ENCODE peak calls at places on chromosomes 12 and 14, in seven cellular contexts. V, N, B, I, X, K and O are unnamed samples. For H3K4me1, the result is how much of the 10 kb centered on the place peaks cover.

GRCh38 chr12:110776410-110776809 is 33.7 kb upstream of the PPP1CC start:
- DNase-seq in X (no peak), V (no peak), I (no peak), N (no peak), B (no peak), K (no peak), O (no peak)

GRCh38 chr14:32078794-32079663 is 1.9 kb downstream of the ARHGAP5 start:
- DNase-seq in V (no peak), B (no peak), K (no peak), N (no peak), X (no peak), I (no peak), O (no peak)

GRCh38 chr14:50766338-50766886 is 64.5 kb downstream of the NIN start:
- DNase-seq in B (no peak), N (no peak), K (no peak), I (no peak), V (no peak), X (no peak), O (no peak)

GRCh38 chr12:18970603-18971002 is 158.9 kb upstream of the PLEKHA5 start:
- DNase-seq in I (no peak), K (no peak), V (no peak), B (no peak), N (no peak), X (no peak), O (no peak)

GRCh38 chr14:104702673-104703072 is 13.3 kb downstream of the INF2 start:
- DNase-seq in B (no peak), I (no peak), X (no peak), V (no peak), N (no peak), K (no peak), O (no peak)

GRCh38 chr12:26787125-26787495 is 45.9 kb downstream of the ITPR2 start:
- DNase-seq in X (no peak), K (no peak), V (no peak), B (no peak), I (no peak), N (no peak), O (no peak)

GRCh38 chr12:70883855-70884254 is 36.7 kb downstream of the PTPRR start:
- DNase-seq in B (no peak), I (no peak), X (no peak), V (no peak), N (no peak), K (no peak), O (no peak)

GRCh38 chr14:44204061-44204815 is 302.8 kb downstream of the FSCB start:
- DNase-seq in I (no peak), X (no peak), B (no peak), V (no peak), K (no peak), N (no peak), O (peak)

GRCh38 chr12:107411792-107412535 is 273.6 kb upstream of the PWP1 start:
- DNase-seq in N (no peak), K (no peak), V (no peak), B (no peak), I (no peak), X (no peak), O (no peak)

GRCh38 chr12:101838628-101839323 is 8.0 kb upstream of the GNPTAB start:
- DNase-seq in X (no peak), V (no peak), K (no peak), I (no peak), B (peak), N (no peak), O (no peak)

GRCh38 chr12:3768911-3769447 is 16.1 kb upstream of the CRACR2A start:
- DNase-seq in X (no peak), I (no peak), K (no peak), V (no peak), N (no peak), B (no peak), O (no peak)

GRCh38 chr12:4379410-4379809 is at the start of gene FGF23:
- DNase-seq in B (no peak), N (no peak), X (no peak), K (no peak), I (no peak), V (peak), O (peak)

GRCh38 chr12:70733385-70733784 is 96.2 kb upstream of the PTPRB start:
- DNase-seq in B (peak), I (no peak), K (no peak), V (peak), X (no peak), N (no peak), O (peak)

GRCh38 chr12:131547560-131547959 is 163.3 kb upstream of the SFSWAP start:
- DNase-seq in B (no peak), V (no peak), X (no peak), K (no peak), I (no peak), N (no peak), O (no peak)

GRCh38 chr12:123149828-123150272 is 1.0 kb downstream of the PITPNM2 start:
- DNase-seq in B (no peak), K (no peak), I (no peak), V (no peak), X (no peak), N (no peak), O (no peak)

GRCh38 chr14:74085047-74085637 is 386 bp downstream of the LIN52 start:
- DNase-seq in B (no peak), X (no peak), N (no peak), I (peak), K (no peak), V (no peak), O (peak)

GRCh38 chr12:13039557-13039956 is 4.6 kb upstream of the FAM234B start:
- DNase-seq in N (no peak), X (no peak), I (no peak), V (no peak), K (no peak), B (no peak), O (no peak)

GRCh38 chr12:6367065-6367968 is 8.0 kb downstream of the SCNN1A start:
- DNase-seq in K (no peak), B (peak), N (peak), I (no peak), V (no peak), X (no peak), O (no peak)

GRCh38 chr12:80472912-80473500 is 29.0 kb downstream of the PTPRQ start:
- DNase-seq in N (no peak), K (no peak), V (peak), B (no peak), X (no peak), I (no peak), O (peak)

DNA sequence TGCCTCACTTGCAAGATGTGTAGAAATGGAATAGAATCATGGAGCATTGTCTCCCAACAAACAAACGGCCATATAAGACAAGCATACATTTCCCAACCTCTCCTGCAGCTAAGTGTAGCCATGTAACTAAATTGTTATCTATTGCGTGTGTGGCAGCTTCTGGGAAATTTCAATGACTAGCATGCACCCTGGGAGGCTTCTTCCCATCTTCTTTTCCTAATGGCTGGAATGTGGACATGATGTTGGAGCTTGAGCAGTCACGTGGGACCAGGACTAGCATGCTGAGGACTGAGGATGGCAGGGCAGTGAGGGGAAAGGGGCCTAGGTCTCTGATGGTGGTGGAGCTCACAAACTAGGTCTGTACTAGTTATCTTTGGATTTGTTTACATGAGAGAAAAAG is 21.7 kb upstream of the CTDSP2 start:
- DNase-seq in V (no peak), N (no peak), I (no peak), K (no peak), X (no peak), B (no peak), O (no peak)
- H3K4me1 ChIP-seq in V (under half), N (under half), I (under half), K (under half), X (under half), B (under half), O (under half)

GRCh38 chr14:94079891-94080605 is 954 bp downstream of the DDX24 start:
- DNase-seq in V (no peak), B (peak), N (no peak), K (no peak), I (no peak), X (no peak), O (no peak)

GRCh38 chr14:94075008-94075407 is 6.0 kb downstream of the DDX24 start:
- DNase-seq in X (no peak), I (no peak), B (no peak), V (no peak), K (no peak), N (no peak), O (no peak)

GRCh38 chr14:94074534-94074933 is 6.5 kb downstream of the DDX24 start:
- DNase-seq in K (no peak), X (no peak), I (no peak), N (no peak), V (no peak), B (no peak), O (no peak)

GRCh38 chr14:94077823-94078222 is 3.2 kb downstream of the DDX24 start:
- DNase-seq in X (no peak), K (no peak), I (no peak), N (no peak), B (no peak), V (no peak), O (no peak)

DNA sequence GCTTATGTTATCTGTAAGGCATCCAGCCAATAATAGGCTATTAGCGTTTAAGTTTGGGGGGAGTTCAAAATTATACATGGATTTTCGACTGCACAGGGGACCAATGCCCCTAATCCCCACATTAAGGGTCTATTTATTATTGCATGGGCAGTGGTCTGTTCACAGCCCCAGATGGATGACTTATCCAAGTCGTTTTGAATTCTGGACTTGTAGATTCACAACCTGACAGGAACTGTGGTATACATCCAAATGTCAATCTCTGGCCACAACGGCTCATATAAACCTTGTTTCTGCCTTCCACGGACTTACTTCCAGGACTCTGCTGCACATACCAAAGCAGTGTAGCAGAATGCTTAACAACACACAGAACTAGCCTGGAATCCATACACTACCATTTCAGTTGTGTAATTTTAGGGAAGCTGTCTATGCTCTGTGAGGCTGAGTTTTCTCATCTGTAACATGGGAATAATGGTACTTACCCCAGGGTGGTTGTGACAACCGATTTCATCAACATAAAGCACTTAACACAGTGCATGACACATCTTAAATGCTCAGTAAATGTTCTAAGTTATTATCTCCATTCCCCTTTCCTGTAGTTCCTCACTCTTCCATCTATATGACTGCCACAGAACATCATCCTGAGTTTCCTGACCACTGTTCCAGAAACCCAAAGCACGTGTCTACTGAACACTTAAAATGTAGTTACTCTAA is 3.7 kb downstream of the DDX24 start:
- DNase-seq in I (no peak), X (no peak), N (no peak), V (no peak), B (no peak), K (no peak), O (no peak)
- H3K4me3 ChIP-seq in I (peak), X (peak), N (peak), V (no peak), B (peak), K (peak), O (no peak)

DNA sequence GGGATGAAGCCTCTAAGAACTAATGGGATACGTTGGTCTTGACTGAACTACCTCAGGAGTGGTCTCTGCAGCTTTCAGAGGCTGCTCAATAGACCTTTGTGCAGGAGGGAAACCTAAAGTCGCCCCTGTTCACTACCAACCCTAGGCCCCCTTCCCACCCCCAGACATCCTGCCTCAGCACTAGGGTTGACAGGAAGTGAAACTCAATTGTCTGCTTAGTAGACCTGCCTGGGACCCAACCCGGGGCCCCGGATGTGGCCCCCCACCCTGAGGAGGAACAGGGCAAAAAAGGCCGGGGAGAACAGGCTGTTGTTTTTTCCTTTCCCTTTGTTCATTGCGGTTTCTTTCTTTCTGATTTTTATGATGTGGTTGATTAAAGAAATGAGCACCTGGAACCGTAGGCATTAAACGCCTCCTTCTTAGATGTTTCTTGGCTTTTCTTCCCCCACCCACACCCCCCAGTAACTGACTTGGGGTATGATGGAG is 1.6 kb upstream of the DGKA start:
- DNase-seq in V (no peak), K (peak), X (no peak), I (no peak), N (peak), B (peak), O (no peak)
- H3K4me1 ChIP-seq in V (half or more), K (under half), X (under half), I (under half), N (half or more), B (half or more), O (under half)

GRCh38 chr12:109056891-109057290 is 4.5 kb downstream of the USP30 start:
- DNase-seq in X (no peak), B (no peak), N (no peak), K (no peak), I (no peak), V (no peak), O (no peak)

GRCh38 chr12:109053382-109054123 is 1.2 kb downstream of the USP30 start:
- DNase-seq in I (no peak), V (no peak), X (no peak), B (peak), N (peak), K (no peak), O (no peak)

GRCh38 chr12:109052415-109053323 is at the start of gene USP30:
- DNase-seq in B (peak), X (peak), I (peak), V (peak), N (peak), K (peak), O (peak)

GRCh38 chr12:109052097-109052414 is 320 bp upstream of the USP30 start:
- DNase-seq in X (no peak), K (no peak), I (no peak), N (no peak), V (no peak), B (no peak), O (no peak)

GRCh38 chr12:109054520-109054919 is 2.1 kb downstream of the USP30 start:
- DNase-seq in N (no peak), K (no peak), B (no peak), V (no peak), I (no peak), X (no peak), O (no peak)
- H3K4me3 ChIP-seq in N (no peak), K (no peak), B (peak), V (no peak), I (peak), X (no peak), O (no peak)

DNA sequence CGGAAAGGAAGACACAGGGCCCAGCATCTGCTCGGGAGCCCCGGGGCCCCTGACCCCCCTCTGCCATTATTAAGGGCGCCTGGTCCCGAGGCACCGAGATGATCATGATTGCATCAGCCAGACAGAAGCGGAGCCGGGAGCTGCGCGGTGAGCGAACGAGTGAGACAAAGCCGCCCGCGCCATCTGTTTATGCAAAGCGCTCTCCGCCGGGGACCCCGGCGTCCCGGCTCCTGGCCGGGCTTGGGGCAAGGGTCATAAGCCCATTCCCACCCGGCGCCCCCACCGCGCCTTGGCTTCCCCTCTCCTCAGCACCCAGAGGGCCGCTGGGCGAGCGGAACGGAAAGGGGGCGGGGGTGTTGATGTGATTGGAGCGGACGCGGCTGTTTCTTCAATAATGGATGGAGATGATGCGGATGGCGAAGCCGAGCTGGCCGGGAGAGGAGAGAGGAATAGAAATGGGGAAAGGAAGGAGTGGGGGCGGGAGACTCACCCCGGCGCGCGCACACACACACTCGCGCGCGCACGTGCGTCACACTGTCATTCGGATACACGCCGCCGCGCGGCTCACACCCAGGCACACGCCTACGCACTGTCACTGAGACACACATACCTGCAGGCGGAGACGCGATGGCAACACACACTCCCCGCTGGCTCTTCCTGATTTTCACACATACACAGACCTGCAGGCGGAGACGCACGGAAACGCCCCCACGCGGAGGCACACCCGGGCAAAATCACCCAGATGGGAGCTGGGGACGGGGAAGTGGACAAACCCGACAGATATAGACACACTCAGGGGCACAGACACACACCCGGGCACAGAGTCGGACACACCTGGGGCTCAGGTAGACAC is 10.7 kb downstream of the STAC3 start:
- DNase-seq in K (peak), V (peak), I (peak), N (peak), B (peak), X (peak), O (peak)
- H3K4me1 ChIP-seq in K (half or more), V (under half), I (half or more), N (half or more), B (half or more), X (under half), O (under half)